ENCODE peak calls at places on chromosomes 6 and 20, in six cellular contexts. D, P, B, H, K and V are unnamed samples. For H3K4me1, the result is how much of the 10 kb centered on the place peaks cover.

GRCh38 chr20:44364068-44364467 is 8.6 kb downstream of the HNF4A start:
- DNase-seq in D (no peak), H (no peak), B (no peak), K (no peak), P (no peak), V (no peak)

GRCh38 chr6:164035912-164036485 is 621.5 kb downstream of the QKI start:
- DNase-seq in D (no peak), H (no peak), P (no peak), K (no peak), B (no peak), V (no peak)

GRCh38 chr6:75526502-75527127 is 33.0 kb upstream of the FILIP1 start:
- DNase-seq in D (peak), B (peak), K (peak), H (peak), P (no peak), V (peak)

GRCh38 chr6:169863149-169863525 is 111.7 kb downstream of the ERMARD start:
- DNase-seq in K (no peak), D (no peak), H (no peak), P (peak), B (no peak), V (no peak)

GRCh38 chr20:38114353-38114791 is 50.7 kb downstream of the TGM2 start:
- DNase-seq in B (no peak), K (no peak), H (peak), P (no peak), D (no peak), V (no peak)

GRCh38 chr6:50720623-50721022 is 7.3 kb downstream of the TFAP2D start:
- DNase-seq in K (no peak), H (no peak), B (no peak), P (no peak), D (no peak), V (no peak)

GRCh38 chr6:72522735-72523141 is 99.1 kb upstream of the KCNQ5 start:
- DNase-seq in P (no peak), D (no peak), B (peak), H (no peak), K (peak), V (peak)

GRCh38 chr20:53831228-53831627 is 237.6 kb upstream of the ZNF217 start:
- DNase-seq in P (no peak), D (no peak), K (no peak), H (no peak), B (no peak), V (no peak)

GRCh38 chr20:51650685-51651134 is 108.2 kb upstream of the NFATC2 start:
- DNase-seq in D (no peak), H (peak), K (no peak), B (no peak), P (no peak), V (no peak)

GRCh38 chr6:49336514-49337131 is 126.4 kb downstream of the MMUT start:
- DNase-seq in K (no peak), H (peak), P (no peak), D (no peak), B (no peak), V (no peak)

GRCh38 chr20:12305555-12305954 is 387.9 kb downstream of the BTBD3 start:
- DNase-seq in K (no peak), P (no peak), D (no peak), H (no peak), B (no peak), V (no peak)

GRCh38 chr6:45473121-45473967 is 95.6 kb upstream of the SUPT3H start:
- DNase-seq in B (no peak), K (no peak), P (no peak), D (no peak), H (no peak), V (no peak)

GRCh38 chr20:5402903-5403531 is 86.3 kb upstream of the PROKR2 start:
- DNase-seq in D (no peak), P (no peak), B (no peak), H (no peak), K (peak), V (peak)

GRCh38 chr6:17178754-17179153 is 76.9 kb downstream of the STMND1 start:
- DNase-seq in B (no peak), P (no peak), H (no peak), D (no peak), K (no peak), V (no peak)

GRCh38 chr6:15879372-15880261 is 216.8 kb upstream of the DTNBP1 start:
- DNase-seq in B (peak), H (peak), K (no peak), P (peak), D (peak), V (peak)

GRCh38 chr6:99270852-99271251 is 78.6 kb downstream of the FAXC start:
- DNase-seq in D (peak), K (no peak), H (peak), B (no peak), P (no peak), V (no peak)

GRCh38 chr20:745683-746301 is 22.5 kb downstream of the SLC52A3 start:
- DNase-seq in K (no peak), P (no peak), D (no peak), H (peak), B (no peak), V (no peak)

DNA sequence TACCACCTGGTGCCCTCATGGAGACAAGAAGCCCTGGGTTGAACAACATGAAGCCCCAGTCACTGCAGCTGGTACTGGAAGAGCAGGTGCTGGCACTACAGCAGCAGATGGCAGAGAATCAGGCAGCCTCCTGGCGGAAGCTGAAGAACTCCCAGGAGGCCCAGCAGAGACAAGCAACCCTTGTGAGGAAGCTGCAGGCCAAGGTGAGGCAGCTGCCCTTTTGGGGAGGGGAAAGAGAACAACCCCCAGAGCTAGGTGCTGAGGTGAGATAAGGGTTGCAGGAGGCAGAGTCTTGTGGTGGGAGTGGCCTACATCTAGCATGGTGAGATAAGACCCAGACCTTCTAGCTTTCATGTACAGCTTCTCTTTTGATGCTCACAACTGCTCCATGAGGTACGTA is 7.0 kb downstream of the CEP250 start:
- DNase-seq in H (no peak), P (no peak), B (no peak), D (no peak), K (no peak), V (peak)
- H3K4me1 ChIP-seq in H (under half), P (under half), B (under half), D (under half), K (under half), V (under half)

GRCh38 chr20:2293971-2294370 is 1.8 kb upstream of the TGM3 start:
- DNase-seq in D (no peak), K (no peak), P (no peak), H (no peak), B (no peak), V (no peak)

GRCh38 chr20:2296545-2297351 is 947 bp downstream of the TGM3 start:
- DNase-seq in B (no peak), P (no peak), D (no peak), K (no peak), H (no peak), V (no peak)

GRCh38 chr20:2295886-2296544 is at the start of gene TGM3:
- DNase-seq in D (no peak), K (no peak), B (no peak), H (no peak), P (no peak), V (no peak)

GRCh38 chr20:2293486-2293885 is 2.3 kb upstream of the TGM3 start:
- DNase-seq in K (no peak), D (no peak), H (no peak), B (no peak), P (no peak), V (no peak)

GRCh38 chr20:2295286-2295685 is 515 bp upstream of the TGM3 start:
- DNase-seq in B (no peak), D (no peak), H (no peak), P (no peak), K (no peak), V (no peak)
- H3K4me1 ChIP-seq in B (under half), D (under half), H (under half), P (half or more), K (under half), V (under half)

GRCh38 chr20:63539092-63539430 is 1.9 kb upstream of the PTK6 start:
- DNase-seq in B (no peak), K (no peak), D (no peak), H (no peak), P (no peak), V (no peak)

GRCh38 chr20:63536997-63537524 is at the start of gene PTK6:
- DNase-seq in B (no peak), D (no peak), P (peak), K (no peak), H (no peak), V (peak)

GRCh38 chr20:63536241-63536977 is 767 bp downstream of the PTK6 start:
- DNase-seq in D (no peak), K (no peak), H (peak), B (no peak), P (peak), V (no peak)

GRCh38 chr20:63538204-63539091 is 1.3 kb upstream of the PTK6 start:
- DNase-seq in H (peak), D (no peak), K (no peak), P (no peak), B (no peak), V (no peak)

DNA sequence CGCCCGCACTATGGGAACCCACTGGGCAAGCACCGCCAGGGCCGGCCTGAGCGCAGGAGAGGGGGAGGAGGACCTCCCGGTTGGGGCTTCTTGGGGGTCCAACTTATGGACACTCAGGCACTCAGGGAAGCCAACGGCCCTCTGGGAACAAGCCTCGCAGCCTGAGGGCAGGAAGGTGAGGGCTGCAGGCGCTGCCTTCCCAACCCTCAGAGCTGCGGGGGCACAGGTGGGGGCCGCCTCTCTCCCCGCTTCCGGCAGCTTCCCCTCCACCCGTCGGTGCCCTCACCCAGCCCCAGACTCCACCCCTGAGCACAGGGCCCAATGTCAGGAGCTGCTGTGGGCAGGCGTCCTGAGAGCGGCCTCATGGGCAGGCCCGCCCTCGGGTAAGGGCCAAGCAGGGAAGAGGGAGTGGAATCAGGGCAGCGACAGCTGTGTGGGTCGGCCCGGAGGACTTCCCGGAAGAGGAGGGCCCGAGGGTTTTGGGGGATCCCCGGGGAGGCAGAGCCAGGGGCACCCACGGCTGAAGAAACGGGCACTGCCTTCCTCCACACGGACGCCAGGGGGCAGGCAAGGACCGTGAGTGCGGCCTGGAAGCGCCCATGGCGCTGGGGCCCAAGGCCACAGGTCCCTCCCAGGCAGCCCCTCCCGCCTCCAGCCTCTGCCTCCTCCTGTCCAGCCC is 488 bp upstream of the PTK6 start:
- DNase-seq in D (peak), P (peak), H (peak), B (peak), K (peak), V (peak)
- H3K4me1 ChIP-seq in D (under half), P (under half), H (under half), B (under half), K (under half), V (under half)

DNA sequence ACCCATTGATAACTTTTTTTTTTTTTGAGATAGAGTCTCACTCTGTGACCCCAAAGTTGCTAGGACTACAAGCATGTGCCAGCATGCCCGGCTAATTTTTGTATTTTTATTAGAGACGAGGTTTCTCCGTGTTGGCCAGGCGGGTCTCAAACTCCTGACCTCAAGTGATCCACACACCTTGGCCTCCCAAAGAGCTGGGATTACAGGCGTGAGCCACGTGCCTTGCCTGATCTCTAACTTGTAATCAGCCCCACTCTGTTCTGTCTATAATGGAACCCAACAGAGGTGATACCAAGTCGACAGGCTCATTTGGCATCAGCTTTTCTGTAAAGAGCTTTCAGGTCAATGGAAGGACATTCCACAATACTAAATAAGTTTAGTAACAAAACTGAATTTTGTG is 99.4 kb downstream of the HFE start:
- DNase-seq in H (no peak), K (no peak), P (no peak), D (no peak), B (no peak), V (no peak)
- H3K4me1 ChIP-seq in H (under half), K (under half), P (under half), D (under half), B (under half), V (under half)

GRCh38 chr20:34085544-34086040 is 26.5 kb downstream of the EIF2S2 start:
- DNase-seq in K (no peak), D (no peak), B (no peak), P (no peak), H (no peak), V (peak)
- H3K4me1 ChIP-seq in K (under half), D (under half), B (under half), P (under half), H (under half), V (under half)

GRCh38 chr6:4351506-4351852 is 216.1 kb upstream of the ECI2 start:
- DNase-seq in B (no peak), H (no peak), P (no peak), K (no peak), D (no peak), V (no peak)

GRCh38 chr6:4355241-4355640 is 219.9 kb upstream of the ECI2 start:
- DNase-seq in D (no peak), H (peak), P (no peak), K (no peak), B (no peak), V (no peak)

GRCh38 chr6:4351857-4352669 is 216.7 kb upstream of the ECI2 start:
- DNase-seq in D (no peak), B (no peak), K (no peak), H (peak), P (peak), V (no peak)

GRCh38 chr6:4352731-4353130 is 217.4 kb upstream of the ECI2 start:
- DNase-seq in D (no peak), H (no peak), B (no peak), P (no peak), K (no peak), V (no peak)

GRCh38 chr6:4354181-4354580 is 218.8 kb upstream of the ECI2 start:
- DNase-seq in K (no peak), P (no peak), D (no peak), B (no peak), H (no peak), V (no peak)
- H3K4me1 ChIP-seq in K (under half), P (under half), D (under half), B (under half), H (under half), V (under half)

GRCh38 chr20:32364554-32365208 is 6.5 kb downstream of the ASXL1 start:
- DNase-seq in P (no peak), D (no peak), B (no peak), H (no peak), K (no peak), V (no peak)
- H3K4me1 ChIP-seq in P (half or more), D (under half), B (half or more), H (under half), K (under half), V (half or more)

DNA sequence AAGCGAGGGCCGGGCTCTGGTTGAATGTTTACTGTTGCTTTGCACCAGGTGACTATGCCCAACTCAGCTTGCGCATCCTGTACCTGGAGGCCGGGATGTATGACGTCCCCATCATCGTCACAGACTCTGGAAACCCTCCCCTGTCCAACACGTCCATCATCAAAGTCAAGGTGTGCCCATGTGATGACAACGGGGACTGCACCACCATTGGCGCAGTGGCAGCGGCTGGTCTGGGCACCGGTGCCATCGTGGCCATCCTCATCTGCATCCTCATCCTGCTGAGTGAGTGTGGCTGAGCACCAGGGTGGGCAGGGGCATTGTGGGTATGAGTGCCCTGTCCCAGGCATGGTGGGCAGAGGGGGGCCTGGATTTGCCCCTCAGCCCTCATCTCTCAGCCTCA is 136.1 kb downstream of the TAF4 start:
- DNase-seq in B (no peak), H (no peak), K (no peak), D (no peak), P (peak), V (no peak)
- H3K4me1 ChIP-seq in B (under half), H (under half), K (under half), D (under half), P (under half), V (under half)

GRCh38 chr6:44222486-44222986 is 859 bp upstream of the SLC29A1 start:
- DNase-seq in B (no peak), H (no peak), D (no peak), K (no peak), P (no peak), V (no peak)
- H3K4me1 ChIP-seq in B (under half), H (under half), D (under half), K (under half), P (half or more), V (half or more)